ENCODE peak calls at places on chromosomes 16 and 17, in seven cellular contexts. K, U, Z, B, L, P and X are unnamed samples.

GRCh38 chr16:62805221-62805857 is 769.1 kb upstream of the CDH8 start:
- DNase-seq in K (no peak), U (no peak), Z (no peak), B (no peak), L (no peak), P (no peak), X (no peak)

GRCh38 chr17:68310141-68310540 is 18.8 kb downstream of the ARSG start:
- DNase-seq in K (no peak), U (no peak), Z (no peak), B (peak), L (no peak), P (no peak), X (no peak)

GRCh38 chr17:50173335-50173941 is 7.6 kb downstream of the SGCA start:
- DNase-seq in K (no peak), U (no peak), Z (peak), B (no peak), L (no peak), P (no peak), X (peak)

GRCh38 chr17:11144358-11145233 is 96.4 kb upstream of the SHISA6 start:
- DNase-seq in K (no peak), U (no peak), Z (peak), B (no peak), L (no peak), P (no peak), X (peak)

GRCh38 chr17:61015966-61016365 is 338.3 kb downstream of the BCAS3 start:
- DNase-seq in K (no peak), U (no peak), Z (peak), B (no peak), L (no peak), P (no peak), X (peak)

GRCh38 chr17:61862105-61862574 is 1.2 kb downstream of the BRIP1 start:
- DNase-seq in K (no peak), U (no peak), Z (no peak), B (no peak), L (no peak), P (no peak), X (peak)

GRCh38 chr16:81808933-81809480 is 29.9 kb downstream of the PLCG2 start:
- DNase-seq in K (no peak), U (no peak), Z (no peak), B (no peak), L (no peak), P (no peak), X (no peak)

GRCh38 chr16:82331974-82332750 is 162.1 kb upstream of the MPHOSPH6 start:
- DNase-seq in K (no peak), U (no peak), Z (no peak), B (no peak), L (no peak), P (no peak), X (no peak)

GRCh38 chr16:10298416-10298815 is 87.4 kb upstream of the ATF7IP2 start:
- DNase-seq in K (no peak), U (no peak), Z (no peak), B (no peak), L (no peak), P (no peak), X (no peak)

GRCh38 chr17:55770220-55770870 is 19.5 kb downstream of the PCTP start:
- DNase-seq in K (no peak), U (no peak), Z (peak), B (peak), L (no peak), P (no peak), X (peak)

GRCh38 chr16:1428511-1428910 is 2.4 kb upstream of the PERCC1 start:
- DNase-seq in K (no peak), U (no peak), Z (peak), B (no peak), L (no peak), P (no peak), X (no peak)

DNA sequence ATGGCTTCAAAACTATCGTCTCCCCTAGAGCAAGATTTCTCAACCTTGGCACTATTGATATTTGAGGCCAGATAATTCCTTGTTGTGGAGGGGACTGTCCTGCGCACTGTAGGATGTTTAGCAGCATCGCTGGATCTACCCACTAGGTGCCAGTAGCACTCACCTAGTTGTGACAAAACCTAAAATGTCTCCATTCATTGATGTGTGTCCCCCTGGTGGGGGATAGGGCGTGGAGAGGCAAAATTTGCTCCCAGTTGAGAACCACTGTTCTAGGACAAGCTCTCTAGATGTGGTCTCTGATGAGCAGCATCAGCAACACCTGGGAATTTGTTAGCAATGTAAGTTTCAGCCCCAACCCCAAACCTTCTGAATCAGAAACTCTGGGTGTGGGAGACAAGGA is 259.0 kb downstream of the XYLT1 start:
- DNase-seq in K (no peak), U (no peak), Z (no peak), B (peak), L (no peak), P (no peak), X (no peak)
- TF ChIP-seq CTCF in K (peak), U (peak), Z (peak), B (peak), L (peak), P (no peak), X (peak)

GRCh38 chr17:51768706-51769105 is 389.8 kb downstream of the CA10 start:
- DNase-seq in K (no peak), U (no peak), Z (no peak), B (no peak), L (no peak), P (no peak), X (no peak)

GRCh38 chr17:51765558-51766145 is 392.9 kb downstream of the CA10 start:
- DNase-seq in K (no peak), U (no peak), Z (no peak), B (no peak), L (no peak), P (no peak), X (no peak)

GRCh38 chr17:51769231-51769630 is 389.3 kb downstream of the CA10 start:
- DNase-seq in K (no peak), U (no peak), Z (no peak), B (no peak), L (no peak), P (no peak), X (no peak)

GRCh38 chr17:51767287-51767686 is 391.2 kb downstream of the CA10 start:
- DNase-seq in K (no peak), U (no peak), Z (no peak), B (no peak), L (no peak), P (no peak), X (no peak)

GRCh38 chr17:51770031-51770759 is 388.3 kb downstream of the CA10 start:
- DNase-seq in K (no peak), U (no peak), Z (no peak), B (no peak), L (no peak), P (no peak), X (no peak)
- TF ChIP-seq CTCF in K (no peak), U (no peak), Z (no peak), B (no peak), L (no peak), P (no peak), X (no peak)

DNA sequence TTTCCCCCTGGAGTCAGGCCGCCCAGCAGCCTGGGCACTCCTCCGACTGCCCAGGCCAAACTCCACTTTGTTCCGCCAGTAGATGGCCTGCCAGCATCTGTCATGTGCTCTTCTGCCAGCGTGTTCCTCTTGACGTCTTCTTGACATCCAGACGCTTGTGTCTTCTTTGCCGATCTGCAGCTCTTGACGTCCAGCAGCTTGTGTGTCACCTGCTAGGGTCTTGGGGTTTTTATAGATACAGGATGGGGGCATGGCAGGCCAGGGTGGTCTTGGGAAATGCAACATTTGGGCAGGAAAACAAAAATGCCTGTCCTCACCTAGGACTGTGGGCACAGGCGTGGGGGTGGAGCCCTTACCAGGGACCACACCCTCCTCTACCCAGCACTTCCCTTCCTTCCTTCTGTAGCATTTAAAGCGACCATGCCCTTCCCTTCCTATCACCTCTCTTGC is 88.7 kb downstream of the BMERB1 start:
- DNase-seq in K (peak), U (peak), Z (no peak), B (peak), L (peak), P (no peak), X (no peak)
- TF ChIP-seq CTCF in K (peak), U (no peak), Z (no peak), B (peak), L (peak), P (no peak), X (no peak)

GRCh38 chr16:30731411-30731810 is 16.8 kb upstream of the PHKG2 start:
- DNase-seq in K (no peak), U (no peak), Z (no peak), B (no peak), L (no peak), P (no peak), X (no peak)

GRCh38 chr16:30728321-30728720 is 19.9 kb upstream of the PHKG2 start:
- DNase-seq in K (no peak), U (no peak), Z (no peak), B (no peak), L (no peak), P (no peak), X (no peak)

GRCh38 chr16:30724641-30725464 is 23.4 kb upstream of the PHKG2 start:
- DNase-seq in K (peak), U (peak), Z (no peak), B (no peak), L (peak), P (no peak), X (peak)

GRCh38 chr16:30725465-30725792 is 22.8 kb upstream of the PHKG2 start:
- DNase-seq in K (no peak), U (no peak), Z (no peak), B (no peak), L (no peak), P (no peak), X (no peak)

GRCh38 chr16:30728904-30729672 is 19.1 kb upstream of the PHKG2 start:
- DNase-seq in K (peak), U (peak), Z (no peak), B (no peak), L (no peak), P (no peak), X (no peak)
- TF ChIP-seq CTCF in K (no peak), U (no peak), Z (no peak), B (no peak), L (no peak), P (no peak), X (no peak)

GRCh38 chr16:23155445-23156049 is 6.3 kb upstream of the USP31 start:
- DNase-seq in K (no peak), U (no peak), Z (peak), B (peak), L (no peak), P (no peak), X (peak)
- TF ChIP-seq CTCF in K (peak), U (peak), Z (peak), B (peak), L (peak), P (no peak), X (peak)

GRCh38 chr17:73485130-73485529 is 159.1 kb downstream of the SDK2 start:
- DNase-seq in K (no peak), U (no peak), Z (no peak), B (no peak), L (no peak), P (no peak), X (no peak)
- TF ChIP-seq CTCF in K (no peak), U (no peak), Z (no peak), B (no peak), L (no peak), P (no peak), X (no peak)